ENCODE peak calls at places on chromosomes 11 and 22, in ten cellular contexts. One of them, this sample, is unnamed.

GRCh38 chr11:106621479-106621878 is 396.8 kb downstream of the GUCY1A2 start:
- DNase-seq in HS-27A: no peak
- DNase-seq in activated CD4-positive, alpha-beta T cell treated with anti-CD3 and anti-CD28 coated beads for 36 hours: no peak
- DNase-seq in GM13977: no peak
- DNase-seq in activated naive CD4-positive, alpha-beta T cell: no peak
- DNase-seq in GM18507: no peak
- DNase-seq in activated naive CD8-positive, alpha-beta T cell treated with anti-CD3 and anti-CD28 coated beads, Interleukin-2, amount 50 U/mL, for 24 hours: no peak
- DNase-seq in stimulated activated naive CD8-positive, alpha-beta T cell treated with anti-CD3 and anti-CD28 coated beads, Interleukin-15, amount 100 ng/mL, for 72 hours: no peak
- DNase-seq in HEK293T: no peak
- DNase-seq in epithelial cell of esophagus: no peak
- DNase-seq in this sample: no peak

GRCh38 chr22:19060356-19061009 is 61.7 kb downstream of the DGCR2 start:
- DNase-seq in HS-27A: no peak
- DNase-seq in activated CD4-positive, alpha-beta T cell treated with anti-CD3 and anti-CD28 coated beads for 36 hours: no peak
- DNase-seq in GM13977: no peak
- DNase-seq in activated naive CD4-positive, alpha-beta T cell: no peak
- DNase-seq in GM18507: no peak
- DNase-seq in activated naive CD8-positive, alpha-beta T cell treated with anti-CD3 and anti-CD28 coated beads, Interleukin-2, amount 50 U/mL, for 24 hours: no peak
- DNase-seq in stimulated activated naive CD8-positive, alpha-beta T cell treated with anti-CD3 and anti-CD28 coated beads, Interleukin-15, amount 100 ng/mL, for 72 hours: no peak
- DNase-seq in HEK293T: no peak
- DNase-seq in epithelial cell of esophagus: peak
- DNase-seq in this sample: no peak

GRCh38 chr11:2754008-2754407 is 54.2 kb upstream of the KCNQ1OT1 start:
- DNase-seq in HS-27A: no peak
- DNase-seq in activated CD4-positive, alpha-beta T cell treated with anti-CD3 and anti-CD28 coated beads for 36 hours: no peak
- DNase-seq in GM13977: no peak
- DNase-seq in activated naive CD4-positive, alpha-beta T cell: no peak
- DNase-seq in GM18507: no peak
- DNase-seq in activated naive CD8-positive, alpha-beta T cell treated with anti-CD3 and anti-CD28 coated beads, Interleukin-2, amount 50 U/mL, for 24 hours: no peak
- DNase-seq in stimulated activated naive CD8-positive, alpha-beta T cell treated with anti-CD3 and anti-CD28 coated beads, Interleukin-15, amount 100 ng/mL, for 72 hours: no peak
- DNase-seq in HEK293T: no peak
- DNase-seq in epithelial cell of esophagus: no peak
- DNase-seq in this sample: no peak

GRCh38 chr11:77392842-77393241 is 81.1 kb downstream of the PAK1 start:
- DNase-seq in HS-27A: no peak
- DNase-seq in activated CD4-positive, alpha-beta T cell treated with anti-CD3 and anti-CD28 coated beads for 36 hours: no peak
- DNase-seq in GM13977: no peak
- DNase-seq in activated naive CD4-positive, alpha-beta T cell: no peak
- DNase-seq in GM18507: no peak
- DNase-seq in activated naive CD8-positive, alpha-beta T cell treated with anti-CD3 and anti-CD28 coated beads, Interleukin-2, amount 50 U/mL, for 24 hours: no peak
- DNase-seq in stimulated activated naive CD8-positive, alpha-beta T cell treated with anti-CD3 and anti-CD28 coated beads, Interleukin-15, amount 100 ng/mL, for 72 hours: no peak
- DNase-seq in HEK293T: no peak
- DNase-seq in epithelial cell of esophagus: no peak
- DNase-seq in this sample: no peak

GRCh38 chr11:13352711-13353110 is 75.1 kb downstream of the BMAL1 start:
- DNase-seq in HS-27A: no peak
- DNase-seq in activated CD4-positive, alpha-beta T cell treated with anti-CD3 and anti-CD28 coated beads for 36 hours: no peak
- DNase-seq in GM13977: no peak
- DNase-seq in activated naive CD4-positive, alpha-beta T cell: no peak
- DNase-seq in GM18507: no peak
- DNase-seq in activated naive CD8-positive, alpha-beta T cell treated with anti-CD3 and anti-CD28 coated beads, Interleukin-2, amount 50 U/mL, for 24 hours: no peak
- DNase-seq in stimulated activated naive CD8-positive, alpha-beta T cell treated with anti-CD3 and anti-CD28 coated beads, Interleukin-15, amount 100 ng/mL, for 72 hours: no peak
- DNase-seq in HEK293T: no peak
- DNase-seq in epithelial cell of esophagus: no peak
- DNase-seq in this sample: no peak

GRCh38 chr22:50481440-50482106 is at the start of gene ADM2:
- DNase-seq in HS-27A: no peak
- DNase-seq in activated CD4-positive, alpha-beta T cell treated with anti-CD3 and anti-CD28 coated beads for 36 hours: peak
- DNase-seq in GM13977: peak
- DNase-seq in activated naive CD4-positive, alpha-beta T cell: no peak
- DNase-seq in GM18507: no peak
- DNase-seq in activated naive CD8-positive, alpha-beta T cell treated with anti-CD3 and anti-CD28 coated beads, Interleukin-2, amount 50 U/mL, for 24 hours: peak
- DNase-seq in stimulated activated naive CD8-positive, alpha-beta T cell treated with anti-CD3 and anti-CD28 coated beads, Interleukin-15, amount 100 ng/mL, for 72 hours: peak
- DNase-seq in HEK293T: no peak
- DNase-seq in epithelial cell of esophagus: no peak
- DNase-seq in this sample: peak

GRCh38 chr11:12827929-12828812 is 153.9 kb downstream of the TEAD1 start:
- DNase-seq in HS-27A: no peak
- DNase-seq in activated CD4-positive, alpha-beta T cell treated with anti-CD3 and anti-CD28 coated beads for 36 hours: no peak
- DNase-seq in GM13977: peak
- DNase-seq in activated naive CD4-positive, alpha-beta T cell: no peak
- DNase-seq in GM18507: no peak
- DNase-seq in activated naive CD8-positive, alpha-beta T cell treated with anti-CD3 and anti-CD28 coated beads, Interleukin-2, amount 50 U/mL, for 24 hours: no peak
- DNase-seq in stimulated activated naive CD8-positive, alpha-beta T cell treated with anti-CD3 and anti-CD28 coated beads, Interleukin-15, amount 100 ng/mL, for 72 hours: no peak
- DNase-seq in HEK293T: peak
- DNase-seq in epithelial cell of esophagus: peak
- DNase-seq in this sample: peak

GRCh38 chr22:46614070-46614931 is 5.9 kb upstream of the GRAMD4 start:
- DNase-seq in HS-27A: no peak
- DNase-seq in activated CD4-positive, alpha-beta T cell treated with anti-CD3 and anti-CD28 coated beads for 36 hours: peak
- DNase-seq in GM13977: peak
- DNase-seq in activated naive CD4-positive, alpha-beta T cell: no peak
- DNase-seq in GM18507: peak
- DNase-seq in activated naive CD8-positive, alpha-beta T cell treated with anti-CD3 and anti-CD28 coated beads, Interleukin-2, amount 50 U/mL, for 24 hours: peak
- DNase-seq in stimulated activated naive CD8-positive, alpha-beta T cell treated with anti-CD3 and anti-CD28 coated beads, Interleukin-15, amount 100 ng/mL, for 72 hours: peak
- DNase-seq in HEK293T: no peak
- DNase-seq in epithelial cell of esophagus: no peak
- DNase-seq in this sample: peak

GRCh38 chr22:22999473-22999872 is 70.8 kb upstream of the GNAZ start:
- DNase-seq in HS-27A: no peak
- DNase-seq in activated CD4-positive, alpha-beta T cell treated with anti-CD3 and anti-CD28 coated beads for 36 hours: no peak
- DNase-seq in GM13977: no peak
- DNase-seq in activated naive CD4-positive, alpha-beta T cell: no peak
- DNase-seq in GM18507: no peak
- DNase-seq in activated naive CD8-positive, alpha-beta T cell treated with anti-CD3 and anti-CD28 coated beads, Interleukin-2, amount 50 U/mL, for 24 hours: no peak
- DNase-seq in stimulated activated naive CD8-positive, alpha-beta T cell treated with anti-CD3 and anti-CD28 coated beads, Interleukin-15, amount 100 ng/mL, for 72 hours: no peak
- DNase-seq in HEK293T: no peak
- DNase-seq in epithelial cell of esophagus: peak
- DNase-seq in this sample: no peak

GRCh38 chr11:111416231-111416960 is 37.3 kb upstream of the POU2AF1 start:
- DNase-seq in HS-27A: no peak
- DNase-seq in activated CD4-positive, alpha-beta T cell treated with anti-CD3 and anti-CD28 coated beads for 36 hours: no peak
- DNase-seq in GM13977: no peak
- DNase-seq in activated naive CD4-positive, alpha-beta T cell: no peak
- DNase-seq in GM18507: no peak
- DNase-seq in activated naive CD8-positive, alpha-beta T cell treated with anti-CD3 and anti-CD28 coated beads, Interleukin-2, amount 50 U/mL, for 24 hours: no peak
- DNase-seq in stimulated activated naive CD8-positive, alpha-beta T cell treated with anti-CD3 and anti-CD28 coated beads, Interleukin-15, amount 100 ng/mL, for 72 hours: no peak
- DNase-seq in HEK293T: no peak
- DNase-seq in epithelial cell of esophagus: no peak
- DNase-seq in this sample: no peak

This sample was measured in GM10248.